ENCODE peak calls at places on chromosomes 1 and 21, in eight cellular contexts. A, T, E, M, G, H, Y and V are unnamed samples.

GRCh38 chr1:70317087-70317486 is 37.4 kb downstream of the ANKRD13C start:
- DNase-seq in G (no peak), H (no peak), E (no peak), A (no peak), M (no peak), T (no peak), Y (no peak), V (no peak)

GRCh38 chr1:39141925-39142324 is 62.6 kb upstream of the MACF1 start:
- DNase-seq in E (peak; percentile 55), Y (no peak), M (no peak), G (no peak), T (peak; percentile 81), A (peak; percentile 80), H (no peak), V (no peak)

GRCh38 chr1:202982715-202983435 is 15.8 kb upstream of the CYB5R1 start:
- DNase-seq in H (no peak), Y (no peak), T (no peak), E (no peak), G (no peak), A (no peak), M (no peak), V (no peak)

GRCh38 chr1:215835951-215836350 is 268.8 kb downstream of the KCTD3 start:
- DNase-seq in H (no peak), G (no peak), E (no peak), M (no peak), T (peak; percentile 90), Y (no peak), A (peak; percentile 64), V (no peak)

GRCh38 chr1:157969693-157970485 is 23.6 kb upstream of the KIRREL1 start:
- DNase-seq in E (peak; percentile 61), G (peak; percentile 34), H (no peak), M (no peak), T (peak; percentile 88), A (peak; percentile 85), Y (no peak), V (peak; percentile 78)

GRCh38 chr1:237186733-237187132 is 144.7 kb downstream of the RYR2 start:
- DNase-seq in H (no peak), A (no peak), E (peak; percentile 42), T (no peak), Y (no peak), M (no peak), G (no peak), V (no peak)

GRCh38 chr1:97017895-97018294 is 296.3 kb downstream of the PTBP2 start:
- DNase-seq in E (peak; percentile 61), Y (no peak), H (no peak), G (peak; percentile 2), M (no peak), A (no peak), T (no peak), V (no peak)

GRCh38 chr1:210441028-210441427 is 112.3 kb downstream of the HHAT start:
- DNase-seq in M (no peak), A (peak; percentile 19), H (no peak), Y (no peak), G (no peak), T (no peak), E (no peak), V (no peak)

GRCh38 chr21:32378956-32379355 is 13.9 kb downstream of the URB1 start:
- DNase-seq in Y (peak; percentile 37), A (no peak), M (no peak), E (no peak), T (no peak), H (no peak), G (no peak), V (no peak)

GRCh38 chr1:224859651-224860050 is 69.8 kb upstream of the DNAH14 start:
- DNase-seq in T (no peak), H (no peak), E (no peak), A (no peak), G (no peak), Y (no peak), M (no peak), V (no peak)

GRCh38 chr21:45975017-45975595 is 6.5 kb upstream of the COL6A1 start:
- DNase-seq in A (peak; percentile 63), Y (no peak), G (no peak), T (peak; percentile 43), H (peak; percentile 77), M (no peak), E (no peak), V (no peak)

GRCh38 chr1:8121261-8122159 is 95.4 kb upstream of the ERRFI1 start:
- DNase-seq in E (peak; percentile 36), H (no peak), T (peak; percentile 94), G (no peak), M (no peak), Y (no peak), A (peak; percentile 99), V (peak; percentile 31)

DNA sequence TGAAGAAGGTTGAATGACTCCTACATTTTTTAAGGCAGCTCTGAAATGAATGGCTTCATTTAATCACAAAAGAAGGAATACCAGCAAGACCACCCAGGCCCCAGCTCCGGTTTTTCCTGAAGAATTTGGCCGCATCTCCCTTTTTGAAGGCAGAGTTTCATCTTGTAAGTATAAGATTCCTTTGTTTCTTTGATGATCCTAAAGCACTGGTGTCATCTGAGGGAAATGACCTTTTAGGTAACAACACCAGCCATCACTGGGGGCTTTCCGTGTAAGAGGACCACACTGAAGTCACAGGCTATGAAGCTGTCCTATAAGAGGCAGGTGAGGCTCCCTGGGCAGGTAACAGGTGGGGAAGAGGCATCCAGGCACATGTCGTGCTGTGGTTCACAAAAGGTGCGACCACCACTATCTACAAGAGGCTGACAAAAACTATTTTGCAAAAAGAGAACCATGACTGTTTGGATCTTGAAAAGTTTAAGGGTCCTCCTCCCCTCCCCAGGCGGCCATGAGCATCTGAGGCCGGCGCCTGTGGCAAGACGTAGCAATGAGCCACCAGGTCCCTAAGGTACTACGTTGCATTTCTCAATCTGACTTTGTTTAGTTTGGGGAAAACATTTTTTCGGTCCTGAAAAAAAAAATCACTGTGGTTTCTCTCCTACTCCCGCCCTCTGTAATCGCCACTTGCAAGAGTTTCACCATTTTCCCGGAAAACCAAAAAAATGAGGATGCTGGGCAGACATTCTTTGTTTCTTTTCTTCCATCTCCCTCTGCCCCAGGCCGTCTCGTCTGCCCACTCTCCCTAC is 46.3 kb upstream of the IRF2BP2 start:
- DNase-seq in G (no peak), T (peak; percentile 6), H (no peak), M (no peak), Y (no peak), E (no peak), A (peak; percentile 29), V (no peak)
- H3K27ac ChIP-seq in G (no peak overlapping the region), T (peak overlapping the region; percentile 46), H (no peak overlapping the region), M (no peak overlapping the region), Y (no peak overlapping the region), E (no peak overlapping the region), A (peak overlapping the region; percentile 89), V (peak overlapping the region; percentile 98)

DNA sequence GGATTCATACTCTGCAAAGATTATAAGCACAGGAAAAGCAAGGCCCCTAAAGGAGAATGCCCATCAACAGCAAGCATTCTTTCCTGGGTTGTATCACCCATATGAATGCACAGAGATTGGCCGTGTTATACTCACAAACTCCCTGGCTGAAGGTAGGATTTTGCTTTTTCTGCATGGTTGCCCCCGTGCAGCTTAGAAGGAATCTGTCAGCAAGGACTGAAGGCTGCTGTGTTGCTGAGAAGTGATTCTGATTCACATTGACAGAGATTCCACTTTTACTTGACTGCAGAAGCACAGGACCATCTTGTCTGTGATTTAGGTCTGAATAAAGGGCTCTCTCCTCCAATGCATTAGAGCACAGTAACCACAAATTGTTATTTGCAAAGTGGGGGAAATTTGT is 283.0 kb downstream of the LRRIQ3 start:
- DNase-seq in A (no peak), Y (no peak), M (no peak), H (no peak), E (no peak), G (no peak), T (no peak), V (no peak)
- TF ChIP-seq CTCF in A (no peak), Y (no peak), M (no peak), H (no peak), E (no peak), G (no peak), T (no peak), V (no peak)

GRCh38 chr21:38997051-38997450 is 186.2 kb downstream of the PSMG1 start:
- DNase-seq in A (no peak), H (no peak), Y (no peak), M (no peak), E (no peak), T (no peak), G (no peak), V (no peak)

GRCh38 chr21:38994014-38994413 is 188.3 kb downstream of the ETS2 start:
- DNase-seq in Y (no peak), M (no peak), A (no peak), E (no peak), H (no peak), G (no peak), T (no peak), V (no peak)

GRCh38 chr21:38996355-38996754 is 186.9 kb downstream of the PSMG1 start:
- DNase-seq in H (no peak), M (no peak), Y (no peak), A (no peak), E (no peak), T (no peak), G (no peak), V (no peak)

GRCh38 chr21:38995071-38995669 is 188.1 kb downstream of the PSMG1 start:
- DNase-seq in T (no peak), E (no peak), M (no peak), Y (no peak), H (no peak), G (no peak), A (no peak), V (no peak)

DNA sequence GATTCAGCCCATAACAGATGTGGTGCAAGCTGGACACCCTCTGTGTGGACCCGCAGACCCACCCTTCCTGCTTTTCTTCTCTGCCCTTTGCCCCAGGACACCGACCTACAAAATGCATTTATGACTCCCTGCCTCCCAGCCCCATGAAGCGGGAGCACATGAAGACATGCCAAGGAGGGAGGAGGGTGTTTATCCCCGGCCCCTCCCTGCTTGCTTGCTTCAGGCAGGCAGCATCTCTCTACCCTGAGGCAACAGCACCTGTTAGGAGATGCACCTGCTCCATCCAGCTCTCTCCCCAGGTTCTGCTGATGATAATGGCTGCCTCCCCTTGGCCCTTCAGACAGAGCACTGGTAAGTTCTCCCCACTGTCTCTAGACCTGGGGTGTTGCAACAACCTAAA is 187.5 kb downstream of the PSMG1 start:
- DNase-seq in Y (no peak), M (no peak), T (no peak), E (no peak), G (no peak), H (no peak), A (no peak), V (no peak)
- H3K27ac ChIP-seq in Y (no peak overlapping the region), M (no peak overlapping the region), T (no peak overlapping the region), E (no peak overlapping the region), G (no peak overlapping the region), H (peak overlapping the region; percentile 89), A (no peak overlapping the region), V (peak overlapping the region; percentile 100)

DNA sequence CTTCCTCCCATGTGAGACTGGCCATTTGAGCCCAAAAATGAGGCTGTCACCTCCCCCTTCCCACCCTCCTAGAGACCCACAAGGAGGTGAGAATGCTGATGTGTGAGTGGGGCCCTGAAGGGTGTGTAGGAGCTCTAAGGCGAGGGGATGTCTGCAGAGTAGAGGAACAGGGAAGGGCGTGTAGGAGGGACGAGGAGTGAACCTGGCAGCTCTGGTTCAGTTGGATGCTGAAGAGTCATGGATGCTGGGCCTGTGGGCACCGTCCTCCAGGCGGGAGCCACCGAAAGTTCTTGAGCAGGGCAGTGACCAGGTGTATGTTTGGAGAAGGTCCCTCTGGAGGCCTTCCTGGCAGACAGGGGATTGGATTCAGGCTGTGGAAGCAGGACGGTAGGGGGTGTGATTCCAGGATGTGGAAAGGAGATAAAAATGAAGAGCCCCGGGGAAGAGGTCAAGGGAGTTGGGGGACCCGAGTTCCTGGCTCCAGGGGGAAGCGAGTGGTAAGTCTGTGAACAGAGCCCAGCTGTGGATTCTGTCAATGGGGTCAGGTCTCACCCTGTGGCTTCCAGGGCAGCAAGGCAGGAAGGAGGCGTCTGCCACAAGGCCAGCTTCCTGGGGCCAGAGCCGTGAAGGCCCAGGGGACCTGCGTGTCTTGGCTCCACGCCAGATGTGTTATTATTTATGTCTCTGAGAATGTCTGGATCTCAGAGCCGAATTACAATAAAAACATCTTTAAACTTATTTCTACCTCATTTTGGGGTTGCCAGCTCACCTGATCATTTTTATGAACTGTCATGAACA is 7.9 kb downstream of the SAMD11 start:
- DNase-seq in M (no peak), H (no peak), E (no peak), Y (no peak), G (no peak), T (no peak), A (no peak), V (no peak)
- TF ChIP-seq CTCF in M (no peak), H (no peak), E (peak; percentile 4), Y (no peak), G (no peak), T (no peak), A (no peak), V (no peak)